ENCODE peak calls at places on chromosomes 11 and 22, in five cellular contexts. A is NCI-H1417, X is HEK293T, E is SJSA1, M is lung. P is an unnamed sample.

GRCh38 chr11:34890812-34891211 is 25.4 kb downstream of the APIP start:
- DNase-seq in A (peak), M (no peak), E (peak), X (no peak), P (peak)

GRCh38 chr11:64844330-64845124 is at the start of gene CDC42BPG:
- DNase-seq in E (no peak), X (peak), M (peak), A (peak), P (peak)

GRCh38 chr11:121692236-121692635 is 239.5 kb upstream of the SORL1-AS1 start:
- DNase-seq in E (no peak), A (no peak), X (no peak), M (no peak), P (no peak)

GRCh38 chr22:37544955-37545702 is 15.2 kb upstream of the CDC42EP1 start:
- DNase-seq in A (no peak), M (peak), E (peak), X (peak), P (no peak)

GRCh38 chr11:71294846-71295600 is 42.6 kb upstream of the SHANK2 start:
- DNase-seq in A (no peak), E (no peak), M (peak), X (no peak), P (no peak)

GRCh38 chr11:116984589-116984988 is 113.6 kb downstream of the SIK3 start:
- DNase-seq in E (peak), A (no peak), M (no peak), X (no peak), P (no peak)

GRCh38 chr11:131762346-131763110 is 392.1 kb downstream of the NTM start:
- DNase-seq in M (no peak), A (no peak), E (no peak), X (no peak), P (no peak)

GRCh38 chr11:20626279-20626678 is 26.9 kb downstream of the SLC6A5 start:
- DNase-seq in M (no peak), E (no peak), X (no peak), A (no peak), P (no peak)

GRCh38 chr11:1573847-1574255 is 1.8 kb upstream of the DUSP8 start:
- DNase-seq in E (no peak), A (peak), M (peak), X (no peak), P (peak)

GRCh38 chr11:14499178-14499559 is 442 bp downstream of the COPB1 start:
- DNase-seq in A (peak), M (peak), X (no peak), E (peak), P (peak)

GRCh38 chr11:74550991-74551753 is 41.2 kb upstream of the POLD3 start:
- DNase-seq in M (no peak), A (no peak), X (no peak), E (no peak), P (no peak)

GRCh38 chr11:5204787-5205186 is 4.3 kb upstream of the OR51V1 start:
- DNase-seq in X (peak), A (peak), M (no peak), E (peak), P (no peak)

GRCh38 chr11:126438691-126439090 is 83.2 kb downstream of the ST3GAL4 start:
- DNase-seq in M (no peak), X (no peak), A (no peak), E (no peak), P (no peak)

GRCh38 chr11:124934862-124935547 is 842 bp downstream of the HEPACAM start:
- DNase-seq in X (no peak), A (no peak), M (no peak), E (no peak), P (no peak)

GRCh38 chr11:24793479-24793878 is 296.6 kb downstream of the LUZP2 start:
- DNase-seq in E (no peak), A (no peak), X (no peak), M (no peak), P (no peak)

GRCh38 chr22:38087855-38088254 is 3.9 kb upstream of the SLC16A8 start:
- DNase-seq in E (no peak), A (no peak), M (no peak), X (no peak), P (no peak)